ENCODE peak calls at places on chromosomes 3 and 15, in six cellular contexts. I, C, L, U, S and R are unnamed samples.

GRCh38 chr15:96184297-96184696 is 146.2 kb upstream of the NR2F2 start:
- DNase-seq in I (no peak), C (no peak), L (no peak), U (no peak), S (no peak), R (no peak)

GRCh38 chr3:188294823-188295487 is 141.0 kb downstream of the LPP start:
- DNase-seq in I (peak), C (no peak), L (peak), U (no peak), S (no peak), R (no peak)

GRCh38 chr3:48564022-48564421 is 441 bp upstream of the UCN2 start:
- DNase-seq in I (no peak), C (peak), L (peak), U (peak), S (no peak), R (peak)

GRCh38 chr15:31977812-31978662 is 52.3 kb upstream of the CHRNA7 start:
- DNase-seq in I (peak), C (peak), L (peak), U (no peak), S (no peak), R (peak)

GRCh38 chr3:117278424-117279190 is 569.0 kb downstream of the TUSC7 start:
- DNase-seq in I (peak), C (peak), L (peak), U (no peak), S (peak), R (no peak)

GRCh38 chr3:64125561-64125960 is 99.7 kb downstream of the PRICKLE2 start:
- DNase-seq in I (no peak), C (no peak), L (no peak), U (no peak), S (no peak), R (no peak)

GRCh38 chr15:65970937-65971740 is 101.8 kb downstream of the RAB11A start:
- DNase-seq in I (no peak), C (no peak), L (peak), U (no peak), S (no peak), R (no peak)

GRCh38 chr15:94324117-94324826 is 92.9 kb downstream of the MCTP2 start:
- DNase-seq in I (peak), C (peak), L (peak), U (peak), S (peak), R (no peak)

GRCh38 chr3:141618103-141618502 is 120.0 kb upstream of the RNF7 start:
- DNase-seq in I (no peak), C (no peak), L (no peak), U (no peak), S (no peak), R (no peak)

GRCh38 chr3:33144433-33144832 is 30.6 kb downstream of the CRTAP start:
- DNase-seq in I (no peak), C (no peak), L (no peak), U (no peak), S (no peak), R (no peak)

GRCh38 chr3:73573204-73573603 is 51.5 kb downstream of the PDZRN3 start:
- DNase-seq in I (no peak), C (no peak), L (no peak), U (no peak), S (no peak), R (no peak)

GRCh38 chr3:172289583-172289982 is 158.7 kb downstream of the GHSR start:
- DNase-seq in I (no peak), C (peak), L (no peak), U (peak), S (no peak), R (no peak)

DNA sequence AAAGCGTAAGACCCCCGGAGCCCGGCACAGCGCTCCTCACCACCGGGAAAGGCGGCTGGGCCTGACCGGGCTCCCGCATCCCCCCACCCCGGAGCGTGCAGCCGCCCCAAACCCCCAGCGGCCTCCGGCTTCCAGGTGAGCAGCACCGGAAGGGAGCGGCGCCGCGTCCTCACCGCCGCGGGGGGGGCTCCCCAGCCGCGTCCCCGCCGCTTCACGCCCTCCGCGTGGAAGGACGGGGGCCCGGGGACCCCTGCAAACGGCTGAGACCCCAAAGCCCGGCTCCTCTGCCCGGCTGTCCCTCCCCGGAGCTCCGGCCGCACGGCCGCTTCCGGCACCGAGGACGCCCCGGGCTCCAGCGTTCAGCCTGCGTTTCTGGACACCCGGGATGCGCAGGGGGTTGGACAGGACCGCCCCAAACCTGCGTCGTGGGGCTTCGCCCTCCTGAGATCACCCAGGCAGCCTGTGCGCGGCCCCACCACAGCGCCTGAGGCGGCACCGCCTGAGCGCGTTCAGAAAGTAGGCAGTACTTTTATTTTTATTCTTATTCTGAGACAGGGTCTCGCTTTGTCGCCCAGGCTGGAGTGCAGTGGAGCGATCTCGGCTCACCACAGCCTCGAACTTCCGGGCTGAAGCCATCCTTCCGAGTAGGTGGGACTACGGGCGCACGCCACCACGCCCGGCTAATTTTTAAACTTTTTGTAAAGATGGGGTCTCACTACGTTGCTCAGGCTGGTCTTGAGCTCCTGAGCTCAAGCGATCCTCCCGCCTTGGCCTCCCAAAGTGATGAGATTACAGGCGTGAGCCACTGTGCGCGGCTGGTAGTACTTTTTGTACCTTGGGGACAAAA is 51.6 kb upstream of the BLM start:
- DNase-seq in I (peak), C (peak), L (peak), U (peak), S (peak), R (peak)
- TF ChIP-seq POLR2A in I (peak), C (peak), L (peak), U (peak), S (peak), R (no peak)

DNA sequence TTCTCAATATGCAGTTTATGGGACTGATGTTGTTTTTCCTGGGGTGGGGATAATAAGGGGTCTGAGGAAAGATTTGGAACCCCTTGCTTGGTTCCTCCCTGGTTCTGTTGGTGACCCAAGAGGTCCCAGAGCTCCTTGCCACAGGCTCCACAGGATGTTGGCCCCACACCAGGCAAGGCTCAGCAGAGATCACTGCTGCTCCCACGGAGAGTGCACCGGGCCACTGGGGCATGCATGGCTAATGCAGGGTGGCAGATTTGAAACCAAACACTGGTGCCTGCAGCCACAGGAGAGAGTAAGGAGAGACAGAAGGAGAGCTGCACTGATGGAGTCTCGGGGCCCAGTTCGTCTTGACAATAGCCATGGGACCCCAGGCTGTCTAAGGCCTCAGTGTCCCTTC is 2.5 kb downstream of the FAM107A start:
- DNase-seq in I (no peak), C (no peak), L (no peak), U (no peak), S (no peak), R (no peak)
- H3K4me3 ChIP-seq in I (no peak), C (no peak), L (no peak), U (no peak), S (no peak), R (no peak)

GRCh38 chr3:46406440-46406785 is 453 bp downstream of the CCR5AS start:
- DNase-seq in I (no peak), C (no peak), L (peak), U (peak), S (no peak), R (no peak)

GRCh38 chr3:46405301-46406079 is 1.4 kb downstream of the CCR5AS start:
- DNase-seq in I (peak), C (peak), L (peak), U (peak), S (no peak), R (no peak)

GRCh38 chr3:46408853-46409252 is 1.8 kb downstream of the CCRL2 start:
- DNase-seq in I (no peak), C (no peak), L (no peak), U (no peak), S (no peak), R (no peak)

GRCh38 chr3:46407976-46408375 is 917 bp downstream of the CCRL2 start:
- DNase-seq in I (no peak), C (no peak), L (no peak), U (no peak), S (no peak), R (no peak)

GRCh38 chr3:46406786-46407611 is at the start of the genes CCR5AS and CCRL2:
- DNase-seq in I (no peak), C (peak), L (peak), U (peak), S (no peak), R (peak)
- TF ChIP-seq POLR2A in I (peak), C (peak), L (no peak), U (no peak), S (no peak), R (no peak)

DNA sequence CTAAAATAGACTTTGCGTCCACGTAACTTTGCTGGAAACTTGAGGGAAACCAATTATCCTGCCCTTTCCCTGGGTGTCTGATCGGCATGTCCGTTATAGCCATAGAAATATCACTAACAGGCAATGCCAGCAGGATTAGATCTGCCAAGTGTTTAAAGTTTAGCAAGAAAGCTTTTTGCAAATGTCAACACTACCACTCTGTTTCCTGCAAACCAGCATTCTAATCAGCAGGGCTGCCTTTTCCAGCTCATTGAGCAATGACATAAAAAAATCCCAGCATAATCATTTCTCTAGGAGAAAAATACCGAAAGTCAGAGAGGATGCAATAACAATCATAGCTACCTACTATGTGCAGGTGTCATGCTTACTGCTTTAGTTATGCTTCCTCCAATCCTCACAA is 61.0 kb downstream of the NOX5 start:
- DNase-seq in I (no peak), C (no peak), L (no peak), U (no peak), S (no peak), R (no peak)
- H3K4me3 ChIP-seq in I (no peak), C (no peak), L (no peak), U (no peak), S (no peak), R (no peak)

GRCh38 chr15:98548172-98548971 is 100.0 kb upstream of the IGF1R start:
- DNase-seq in I (peak), C (peak), L (peak), U (peak), S (peak), R (peak)
- TF ChIP-seq POLR2A in I (peak), C (no peak), L (no peak), U (peak), S (peak), R (no peak)